ENCODE peak calls at places on chromosomes 7 and 10, in four cellular contexts. A is GM23248, E is MM.1S, L is neural progenitor cell. O is an unnamed sample.

GRCh38 chr7:100801833-100802568 is 25.3 kb downstream of the EPHB4 start:
- DNase-seq in A (peak; percentile 83), E (no peak), L (no peak), O (no peak)

GRCh38 chr7:111290982-111291381 is 200.1 kb downstream of the LRRN3 start:
- DNase-seq in A (no peak), E (no peak), L (no peak), O (no peak)

GRCh38 chr10:24944512-24945255 is 7.7 kb downstream of the PRTFDC1 start:
- DNase-seq in A (peak; percentile 70), E (no peak), L (no peak), O (no peak)

GRCh38 chr7:113092762-113093161 is 6.1 kb upstream of the GPR85 start:
- DNase-seq in A (no peak), E (no peak), L (no peak), O (no peak)

GRCh38 chr7:138625084-138625848 is 75.9 kb downstream of the SVOPL start:
- DNase-seq in A (no peak), E (no peak), L (no peak), O (no peak)

GRCh38 chr7:27205325-27206280 is 5.7 kb upstream of the HOXA13 start:
- DNase-seq in A (peak; percentile 18), E (no peak), L (peak; percentile 74), O (no peak)

GRCh38 chr7:14606101-14606500 is 296.4 kb downstream of the DGKB start:
- DNase-seq in A (peak; percentile 25), E (no peak), L (peak; percentile 39), O (no peak)

GRCh38 chr7:17625038-17625437 is 315.3 kb downstream of the SNX13 start:
- DNase-seq in A (peak; percentile 92), E (no peak), L (no peak), O (no peak)

GRCh38 chr10:22652988-22653431 is 61.4 kb downstream of the PIP4K2A start:
- DNase-seq in A (no peak), E (no peak), L (no peak), O (no peak)

GRCh38 chr10:44990302-44990655 is 10.4 kb upstream of the ZNF22 start:
- DNase-seq in A (no peak), E (no peak), L (peak; percentile 76), O (peak; percentile 19)

GRCh38 chr7:142482899-142483658 is 225.2 kb upstream of the PRSS58 start:
- DNase-seq in A (peak; percentile 72), E (peak; percentile 87), L (peak; percentile 67), O (peak; percentile 65)

GRCh38 chr7:43517464-43517863 is 65.4 kb upstream of the STK17A start:
- DNase-seq in A (no peak), E (no peak), L (no peak), O (no peak)

GRCh38 chr7:131538071-131538790 is 18.2 kb downstream of the PODXL start:
- DNase-seq in A (peak; percentile 70), E (no peak), L (no peak), O (no peak)

GRCh38 chr10:124082555-124082954 is 10.8 kb downstream of the CHST15 start:
- DNase-seq in A (no peak), E (no peak), L (no peak), O (no peak)

GRCh38 chr10:17077905-17078289 is 51.7 kb downstream of the CUBN start:
- DNase-seq in A (no peak), E (no peak), L (no peak), O (no peak)

GRCh38 chr10:66162560-66163143 is 763.2 kb upstream of the LRRTM3 start:
- DNase-seq in A (no peak), E (no peak), L (no peak), O (no peak)

GRCh38 chr7:21497072-21497471 is 45.8 kb upstream of the DNAH11 start:
- DNase-seq in A (peak; percentile 55), E (no peak), L (no peak), O (peak; percentile 7)

GRCh38 chr10:72509206-72509799 is 116.6 kb downstream of the MICU1 start:
- DNase-seq in A (no peak), E (no peak), L (no peak), O (no peak)

GRCh38 chr7:112167144-112167543 is 39.1 kb downstream of the DOCK4 start:
- DNase-seq in A (no peak), E (no peak), L (no peak), O (no peak)

GRCh38 chr7:133770863-133771492 is 356.2 kb upstream of the LRGUK start:
- DNase-seq in A (peak; percentile 58), E (no peak), L (no peak), O (no peak)

GRCh38 chr7:14385074-14385473 is 395.6 kb upstream of the ETV1 start:
- DNase-seq in A (peak; percentile 56), E (no peak), L (no peak), O (no peak)

GRCh38 chr7:134315679-134316538 is 821 bp downstream of the SLC35B4 start:
- DNase-seq in A (peak; percentile 67), E (peak; percentile 21), L (no peak), O (peak; percentile 23)

DNA sequence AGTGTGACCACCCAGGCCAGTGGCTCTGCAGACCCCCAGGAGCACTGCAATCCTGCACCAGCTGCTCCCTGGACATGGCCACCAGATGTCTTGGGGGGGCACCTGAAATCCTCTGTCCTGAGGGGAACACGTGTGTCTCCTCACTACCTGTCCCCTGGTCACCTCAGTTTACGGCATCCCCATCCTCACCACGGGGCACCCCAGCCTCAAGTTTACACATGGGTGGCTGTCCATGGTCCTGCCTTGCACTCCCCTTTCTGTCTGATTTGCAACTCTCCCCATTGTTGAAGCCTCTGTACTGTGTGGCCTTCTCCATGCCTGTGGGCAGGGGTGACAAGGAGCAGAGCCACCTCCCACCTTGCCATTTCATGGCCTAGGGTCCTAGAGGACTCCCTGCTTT is 67.2 kb downstream of the RAMP3 start:
- DNase-seq in A (peak; percentile 15), E (no peak), L (peak; percentile 65), O (no peak)
- TF ChIP-seq EZH2phosphoT487 in A (no peak), E (no peak), L (no peak), O (no peak)

GRCh38 chr10:71339796-71340589 is 20.9 kb downstream of the SLC29A3 start:
- DNase-seq in A (no peak), E (no peak), L (no peak), O (no peak)

GRCh38 chr10:71335173-71335572 is 16.1 kb downstream of the SLC29A3 start:
- DNase-seq in A (no peak), E (no peak), L (no peak), O (no peak)

GRCh38 chr10:71337219-71337625 is 18.2 kb downstream of the SLC29A3 start:
- DNase-seq in A (no peak), E (no peak), L (no peak), O (no peak)

GRCh38 chr10:71336632-71337031 is 17.6 kb downstream of the SLC29A3 start:
- DNase-seq in A (no peak), E (no peak), L (no peak), O (no peak)

DNA sequence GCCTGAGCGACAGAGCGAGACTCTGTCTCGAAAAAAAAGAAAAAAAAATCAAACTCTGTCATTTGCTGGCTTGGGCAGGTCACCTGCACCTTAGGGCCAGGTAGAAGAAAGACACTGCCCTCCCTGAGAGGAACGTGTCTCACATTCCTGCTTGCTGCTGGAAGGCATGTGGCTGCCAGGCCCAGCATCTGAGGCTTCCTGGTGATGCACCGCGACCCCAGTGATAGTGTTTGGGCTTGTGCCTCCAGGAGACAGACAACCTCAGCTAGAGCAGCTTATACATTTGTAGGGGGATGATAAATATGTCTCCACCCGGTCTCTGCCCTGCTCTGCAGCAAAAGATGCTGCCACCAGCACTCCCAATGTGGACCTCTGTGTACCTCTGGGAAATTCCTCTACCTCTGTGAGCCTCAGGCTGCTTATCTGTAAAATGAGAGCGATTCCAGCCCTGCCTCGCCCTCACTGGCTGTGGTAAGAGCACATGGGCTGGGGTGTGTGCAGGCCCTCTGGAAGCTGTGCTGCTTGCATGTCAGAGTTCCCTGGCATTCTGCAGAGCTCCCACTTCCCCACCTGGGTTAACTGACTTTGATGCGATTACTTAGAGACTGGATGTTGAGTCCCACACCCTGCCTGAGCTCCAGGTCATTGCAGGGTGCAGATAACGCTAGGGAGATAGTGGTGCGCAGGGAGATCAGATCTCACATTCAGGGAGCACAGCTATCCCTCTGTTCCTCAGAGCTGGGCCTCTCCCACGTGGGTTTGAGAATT is 19.9 kb downstream of the SLC29A3 start:
- DNase-seq in A (no peak), E (no peak), L (no peak), O (no peak)
- H3K27ac ChIP-seq in A (no peak overlapping the region), E (no peak overlapping the region), L (no peak overlapping the region), O (no peak overlapping the region)

GRCh38 chr7:140281255-140281654 is 104.5 kb upstream of the KDM7A start:
- DNase-seq in A (no peak), E (no peak), L (no peak), O (no peak)
- TF ChIP-seq EZH2phosphoT487 in A (no peak), E (no peak), L (no peak), O (no peak)

DNA sequence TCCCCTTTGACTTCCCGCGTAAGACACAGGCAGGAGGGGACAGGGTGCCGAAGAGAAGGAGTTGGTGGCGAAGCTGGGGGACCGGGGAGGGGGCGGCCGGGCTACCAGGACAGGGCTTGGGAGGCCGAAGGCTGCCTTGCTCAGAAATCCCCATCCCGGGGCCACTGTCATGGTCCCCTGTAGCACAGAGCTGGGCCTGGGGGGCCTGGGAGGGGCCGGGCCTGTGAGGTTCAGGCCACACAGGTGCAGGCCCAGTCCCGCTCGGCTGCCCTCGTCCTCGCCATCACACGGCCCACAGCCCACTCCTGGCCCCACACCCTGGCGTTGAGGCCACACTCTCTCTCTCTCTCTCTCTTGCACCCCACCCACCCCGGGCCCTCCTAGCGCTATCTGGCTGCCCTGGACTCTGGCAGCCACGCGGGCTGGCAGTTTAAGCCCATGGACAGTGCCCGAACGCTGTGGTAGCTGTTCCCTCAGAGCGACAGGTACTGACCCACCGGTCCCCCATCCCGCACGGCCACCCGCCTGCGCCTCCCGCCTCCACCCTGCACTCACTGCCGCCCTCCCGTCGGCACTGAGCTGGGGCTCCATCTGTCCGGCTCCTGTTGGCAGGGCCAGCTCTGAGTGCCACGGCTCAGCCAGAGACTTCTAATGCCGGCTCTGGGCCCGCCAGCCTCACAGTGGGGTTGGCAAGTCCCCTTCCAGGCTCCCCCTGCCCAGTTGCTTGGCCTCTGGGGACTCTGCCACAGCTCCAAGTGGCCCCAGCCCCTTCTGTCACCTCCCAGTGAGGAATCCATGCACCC is 28.0 kb downstream of the TTYH3 start:
- DNase-seq in A (no peak), E (no peak), L (no peak), O (no peak)
- H3K27ac ChIP-seq in A (no peak overlapping the region), E (no peak overlapping the region), L (no peak overlapping the region), O (no peak overlapping the region)

O was measured in OCI-LY7.